ENCODE peak calls at places on chromosomes 6 and 20, in nine cellular contexts. T is GM23338; M is CD8-positive, alpha-beta T cell; R is NCI-H345; S is H1; P is DMS79 treated with DMSO at 0.1 percent for 48 hours; B is SJSA1; K is left colon; A is CD8-positive, alpha-beta memory T cell. I is an unnamed sample.

GRCh38 chr20:37972256-37973058 is 60.8 kb downstream of the TTI1 start:
- DNase-seq in T (peak; percentile 34), M (no peak), R (no peak), S (peak; percentile 45), P (no peak), B (no peak), K (no peak), A (no peak), I (no peak)

GRCh38 chr20:49846206-49846807 is 33.7 kb downstream of the SLC9A8 start:
- DNase-seq in T (peak; percentile 92), M (peak; percentile 33), R (peak; percentile 56), S (no peak), P (peak; percentile 31), B (no peak), K (peak; percentile 47), A (peak; percentile 52), I (peak; percentile 72)

GRCh38 chr20:52993091-52993490 is 20.9 kb downstream of the TSHZ2 start:
- DNase-seq in T (no peak), M (no peak), R (no peak), S (no peak), P (no peak), B (no peak), K (no peak), A (no peak), I (no peak)

GRCh38 chr6:31702421-31702818 is 704 bp downstream of the ABHD16A start:
- DNase-seq in T (no peak), M (no peak), R (peak; percentile 33), S (no peak), P (peak; percentile 36), B (no peak), K (no peak), A (no peak), I (peak; percentile 50)

GRCh38 chr6:17021539-17021889 is 80.3 kb upstream of the STMND1 start:
- DNase-seq in T (no peak), M (no peak), R (no peak), S (no peak), P (no peak), B (no peak), K (no peak), A (no peak), I (peak; percentile 19)

GRCh38 chr20:64188682-64189529 is 24.7 kb downstream of the MYT1 start:
- DNase-seq in T (peak; percentile 96), M (no peak), R (peak; percentile 8), S (no peak), P (no peak), B (no peak), K (peak; percentile 29), A (no peak), I (peak; percentile 99)

GRCh38 chr20:14948416-14948815 is 611.0 kb upstream of the FLRT3 start:
- DNase-seq in T (no peak), M (no peak), R (no peak), S (no peak), P (no peak), B (no peak), K (no peak), A (no peak), I (peak; percentile 20)

GRCh38 chr6:108133594-108134179 is 32.1 kb upstream of the NR2E1 start:
- DNase-seq in T (peak; percentile 98), M (no peak), R (peak; percentile 75), S (peak; percentile 91), P (peak; percentile 63), B (peak; percentile 92), K (peak; percentile 52), A (no peak), I (peak; percentile 86)

GRCh38 chr6:12262236-12263061 is 27.7 kb upstream of the EDN1 start:
- DNase-seq in T (peak; percentile 2), M (no peak), R (no peak), S (no peak), P (no peak), B (peak; percentile 61), K (peak; percentile 85), A (no peak), I (no peak)

GRCh38 chr6:75351570-75351969 is 67.0 kb upstream of the TMEM30A start:
- DNase-seq in T (no peak), M (no peak), R (no peak), S (no peak), P (no peak), B (no peak), K (no peak), A (no peak), I (no peak)

GRCh38 chr6:18034798-18035202 is 47.4 kb upstream of the KIF13A start:
- DNase-seq in T (no peak), M (no peak), R (peak; percentile 14), S (no peak), P (no peak), B (no peak), K (peak; percentile 73), A (no peak), I (peak; percentile 28)

GRCh38 chr6:130674604-130675003 is 152.6 kb upstream of the SMLR1 start:
- DNase-seq in T (no peak), M (no peak), R (no peak), S (no peak), P (no peak), B (no peak), K (no peak), A (no peak), I (peak; percentile 55)

GRCh38 chr20:19757487-19757972 is 528 bp upstream of the RIN2 start:
- DNase-seq in T (peak; percentile 79), M (no peak), R (peak; percentile 37), S (peak; percentile 83), P (peak; percentile 47), B (no peak), K (peak; percentile 83), A (no peak), I (peak; percentile 80)

GRCh38 chr6:142569676-142570075 is 267.9 kb downstream of the ADGRG6 start:
- DNase-seq in T (peak; percentile 51), M (no peak), R (no peak), S (no peak), P (no peak), B (no peak), K (no peak), A (no peak), I (no peak)